ENCODE peak calls at places on chromosomes 4 and X, in seven cellular contexts. A is GM04503; R is GM23248; C is activated naive CD8-positive, alpha-beta T cell treated with anti-CD3 and anti-CD28 coated beads, Interleukin-2, amount 50 U/mL, for 16 hours; Z is stimulated activated naive B cell treated with anti-CD40 and anti-IgM and Interleukin-4, amounts not matched to agents 10 μg/mL and 1 μg/mL and 100 μg/mL, for 72 hours; N is left colon; P is NT2/D1. K is an unnamed sample.

GRCh38 chr4:168711197-168712120 is 214.6 kb downstream of the PALLD start:
- DNase-seq in A (peak; percentile 77), R (peak; percentile 91), C (no peak), Z (no peak), N (no peak), P (no peak), K (peak; percentile 77)

GRCh38 chr4:152679414-152680281 is at the start of gene TMEM154:
- DNase-seq in A (peak; percentile 18), R (peak; percentile 87), C (peak; percentile 4), Z (peak; percentile 73), N (peak; percentile 79), P (peak; percentile 43), K (peak; percentile 66)

GRCh38 chrX:8323356-8323755 is 141.3 kb upstream of the VCX3B start:
- DNase-seq in A (no peak), R (no peak), C (no peak), Z (no peak), N (peak; percentile 15), P (no peak), K (no peak)

GRCh38 chrX:40558590-40558989 is 22.2 kb upstream of the ATP6AP2 start:
- DNase-seq in A (no peak), R (no peak), C (no peak), Z (no peak), N (no peak), P (no peak), K (no peak)

GRCh38 chrX:28979876-28980275 is 392.6 kb downstream of the IL1RAPL1 start:
- DNase-seq in A (no peak), R (no peak), C (no peak), Z (no peak), N (no peak), P (no peak), K (no peak)

GRCh38 chr4:56803473-56803872 is 18.0 kb downstream of the SPINK2 start:
- DNase-seq in A (no peak), R (no peak), C (no peak), Z (peak; percentile 54), N (no peak), P (no peak), K (no peak)

GRCh38 chrX:132592880-132593279 is 104.0 kb upstream of the MBNL3 start:
- DNase-seq in A (no peak), R (peak; percentile 37), C (no peak), Z (no peak), N (no peak), P (no peak), K (no peak)

GRCh38 chr4:101419324-101420135 is 72.2 kb upstream of the PPP3CA start:
- DNase-seq in A (no peak), R (no peak), C (no peak), Z (no peak), N (no peak), P (no peak), K (no peak)

GRCh38 chr4:164540987-164541386 is 212.9 kb upstream of the SMIM31 start:
- DNase-seq in A (no peak), R (no peak), C (no peak), Z (no peak), N (no peak), P (no peak), K (no peak)

GRCh38 chr4:47104986-47105385 is 73.6 kb downstream of the GABRB1 start:
- DNase-seq in A (no peak), R (no peak), C (no peak), Z (no peak), N (no peak), P (no peak), K (no peak)

GRCh38 chrX:147602297-147602696 is 309.4 kb upstream of the FMR1 start:
- DNase-seq in A (no peak), R (peak; percentile 1), C (no peak), Z (no peak), N (no peak), P (no peak), K (no peak)

GRCh38 chr4:113633467-113633866 is 128.1 kb downstream of the CAMK2D start:
- DNase-seq in A (no peak), R (no peak), C (no peak), Z (no peak), N (no peak), P (no peak), K (no peak)

GRCh38 chr4:106062452-106062875 is 167.2 kb downstream of the NPNT start:
- DNase-seq in A (no peak), R (peak; percentile 41), C (no peak), Z (no peak), N (no peak), P (no peak), K (no peak)

GRCh38 chrX:41885724-41886123 is 37.6 kb downstream of the CASK start:
- DNase-seq in A (no peak), R (no peak), C (no peak), Z (no peak), N (no peak), P (no peak), K (no peak)

GRCh38 chr4:96093057-96093456 is 253.2 kb downstream of the PDHA2 start:
- DNase-seq in A (no peak), R (no peak), C (no peak), Z (no peak), N (peak; percentile 11), P (no peak), K (no peak)

GRCh38 chr4:86218721-86219481 is 141.0 kb downstream of the MAPK10 start:
- DNase-seq in A (no peak), R (peak; percentile 65), C (no peak), Z (no peak), N (no peak), P (no peak), K (no peak)

GRCh38 chrX:13652256-13653021 is 502 bp upstream of the TCEANC start:
- DNase-seq in A (peak; percentile 88), R (peak; percentile 72), C (no peak), Z (no peak), N (no peak), P (no peak), K (no peak)

GRCh38 chr4:185470503-185471195 is 884 bp downstream of the CCDC110 start:
- DNase-seq in A (no peak), R (peak; percentile 60), C (no peak), Z (peak; percentile 34), N (peak; percentile 82), P (no peak), K (peak; percentile 60)

GRCh38 chr4:139700568-139700967 is 34.9 kb downstream of the MGST2 start:
- DNase-seq in A (no peak), R (no peak), C (no peak), Z (no peak), N (no peak), P (no peak), K (no peak)

GRCh38 chr4:69054578-69055200 is 41.6 kb upstream of the UGT2B7 start:
- DNase-seq in A (no peak), R (peak; percentile 73), C (no peak), Z (no peak), N (no peak), P (no peak), K (no peak)

GRCh38 chr4:31362756-31363155 is 642.6 kb downstream of the PCDH7 start:
- DNase-seq in A (no peak), R (no peak), C (no peak), Z (no peak), N (no peak), P (no peak), K (no peak)

GRCh38 chr4:144507309-144508101 is 138.5 kb upstream of the HHIP start:
- DNase-seq in A (no peak), R (peak; percentile 3), C (no peak), Z (no peak), N (no peak), P (no peak), K (no peak)